ENCODE peak calls at places on chromosomes 13 and 19, in five cellular contexts. Q, S, R, J and G are unnamed samples.

GRCh38 chr13:99123101-99124045 is 77.3 kb upstream of the UBAC2 start:
- DNase-seq in S (no peak), Q (no peak), J (no peak), R (no peak), G (no peak)

GRCh38 chr13:106349080-106349841 is 186.2 kb downstream of the EFNB2 start:
- DNase-seq in Q (no peak), R (no peak), S (peak; percentile 11), J (no peak), G (no peak)

GRCh38 chr13:77429320-77430142 is 102.6 kb upstream of the MYCBP2 start:
- DNase-seq in Q (no peak), S (no peak), R (no peak), J (no peak), G (peak; percentile 22)

GRCh38 chr19:10110076-10110971 is 1.2 kb upstream of the P2RY11 start:
- DNase-seq in S (no peak), R (no peak), Q (no peak), J (no peak), G (no peak)

GRCh38 chr13:46383383-46383782 is 3.7 kb downstream of the RUBCNL start:
- DNase-seq in S (no peak), R (no peak), J (no peak), Q (no peak), G (no peak)

GRCh38 chr19:7533925-7534480 is 1.5 kb upstream of the PNPLA6 start:
- DNase-seq in Q (peak; percentile 90), S (peak; percentile 91), J (peak; percentile 93), R (peak; percentile 85), G (peak; percentile 72)

GRCh38 chr19:4388171-4389063 is 11.9 kb downstream of the SH3GL1 start:
- DNase-seq in J (peak; percentile 65), R (no peak), Q (no peak), S (no peak), G (no peak)

GRCh38 chr13:90594694-90595093 is 752.8 kb upstream of the MIR17HG start:
- DNase-seq in Q (no peak), R (no peak), J (no peak), S (no peak), G (no peak)

GRCh38 chr19:35156673-35157014 is 2.1 kb downstream of the FXYD5 start:
- DNase-seq in J (no peak), Q (no peak), S (no peak), R (no peak), G (no peak)

GRCh38 chr19:33804021-33804799 is 7.5 kb downstream of the KCTD15 start:
- DNase-seq in R (no peak), S (peak; percentile 77), J (peak; percentile 73), Q (peak; percentile 94), G (no peak)

GRCh38 chr19:632228-633067 is 889 bp downstream of the POLRMT start:
- DNase-seq in Q (no peak), J (no peak), S (no peak), R (peak; percentile 71), G (peak; percentile 50)

GRCh38 chr19:31261019-31261595 is 88.1 kb downstream of the TSHZ3 start:
- DNase-seq in Q (no peak), R (no peak), S (no peak), J (no peak), G (no peak)

GRCh38 chr19:795691-796581 is 1.3 kb upstream of the PTBP1 start:
- DNase-seq in S (no peak), R (no peak), Q (no peak), J (peak; percentile 44), G (no peak)

GRCh38 chr13:41284512-41285288 is 21.3 kb upstream of the MTRF1 start:
- DNase-seq in S (no peak), Q (no peak), J (no peak), R (no peak), G (no peak)

GRCh38 chr19:5679289-5680082 is 830 bp downstream of the MICOS13 start:
- DNase-seq in S (no peak), R (no peak), Q (no peak), J (no peak), G (no peak)

GRCh38 chr13:101757446-101758039 is 305.1 kb downstream of the ITGBL1 start:
- DNase-seq in Q (no peak), J (no peak), R (no peak), S (no peak), G (no peak)

GRCh38 chr13:108615241-108615640 is 14.2 kb upstream of the MYO16 start:
- DNase-seq in Q (no peak), R (no peak), J (no peak), S (no peak), G (no peak)

GRCh38 chr19:29872224-29872731 is 60.5 kb downstream of the CCNE1 start:
- DNase-seq in R (peak; percentile 41), J (no peak), Q (no peak), S (no peak), G (no peak)
- TF ChIP-seq CTCF in R (no peak), J (peak; percentile 34), Q (no peak), S (peak; percentile 7), G (no peak)

GRCh38 chr19:24029941-24030636 is 56.9 kb upstream of the ZNF254 start:
- DNase-seq in R (no peak), J (no peak), S (no peak), Q (no peak), G (no peak)

GRCh38 chr19:24032651-24033050 is 54.3 kb upstream of the ZNF254 start:
- DNase-seq in R (no peak), S (no peak), J (no peak), Q (no peak), G (no peak)

GRCh38 chr19:24033308-24033961 is 53.6 kb upstream of the ZNF254 start:
- DNase-seq in R (peak; percentile 91), S (peak; percentile 90), J (peak; percentile 94), Q (peak; percentile 85), G (peak; percentile 63)

DNA sequence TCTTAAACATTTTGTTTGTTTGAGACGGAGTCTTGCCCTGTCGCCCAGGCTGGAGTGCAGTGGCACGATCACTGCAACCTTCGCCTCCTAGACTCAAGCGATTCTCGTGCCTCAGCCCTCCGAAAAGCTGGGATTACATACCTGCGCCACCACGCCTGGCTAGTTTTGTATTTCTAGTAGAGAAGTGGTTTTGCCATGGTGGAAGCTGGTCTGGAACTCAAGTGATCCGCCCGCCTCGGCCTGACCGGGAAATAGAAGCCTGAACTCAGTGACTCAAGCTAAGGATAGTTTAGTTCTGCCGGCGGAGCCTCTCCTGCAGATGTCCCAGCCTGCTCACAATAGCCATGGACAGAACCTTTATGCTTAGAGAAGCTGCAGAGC is 53.0 kb upstream of the ZNF254 start:
- DNase-seq in Q (peak; percentile 52), R (peak; percentile 39), J (peak; percentile 60), S (peak; percentile 21), G (peak; percentile 23)
- TF ChIP-seq CTCF in Q (no peak), R (no peak), J (no peak), S (no peak), G (no peak)

GRCh38 chr19:45527731-45528130 is 20.5 kb downstream of the VASP start:
- DNase-seq in S (no peak), J (no peak), Q (no peak), R (no peak), G (no peak)
- TF ChIP-seq CTCF in S (no peak), J (no peak), Q (no peak), R (no peak), G (no peak)

GRCh38 chr13:60229708-60230272 is 66.1 kb upstream of the DIAPH3 start:
- DNase-seq in R (no peak), J (no peak), S (no peak), Q (no peak), G (no peak)

GRCh38 chr13:60221581-60221980 is 57.9 kb upstream of the DIAPH3 start:
- DNase-seq in J (no peak), Q (no peak), R (no peak), S (no peak), G (no peak)

GRCh38 chr13:60230593-60230992 is 66.9 kb upstream of the DIAPH3 start:
- DNase-seq in S (no peak), R (no peak), Q (no peak), J (no peak), G (no peak)

GRCh38 chr13:60227168-60227567 is 63.4 kb upstream of the DIAPH3 start:
- DNase-seq in J (no peak), S (no peak), Q (no peak), R (no peak), G (no peak)

GRCh38 chr13:60226507-60226906 is 62.8 kb upstream of the DIAPH3 start:
- DNase-seq in J (no peak), R (peak; percentile 40), S (no peak), Q (peak; percentile 26), G (no peak)
- TF ChIP-seq CTCF in J (peak; percentile 21), R (no peak), S (no peak), Q (peak; percentile 40), G (no peak)

DNA sequence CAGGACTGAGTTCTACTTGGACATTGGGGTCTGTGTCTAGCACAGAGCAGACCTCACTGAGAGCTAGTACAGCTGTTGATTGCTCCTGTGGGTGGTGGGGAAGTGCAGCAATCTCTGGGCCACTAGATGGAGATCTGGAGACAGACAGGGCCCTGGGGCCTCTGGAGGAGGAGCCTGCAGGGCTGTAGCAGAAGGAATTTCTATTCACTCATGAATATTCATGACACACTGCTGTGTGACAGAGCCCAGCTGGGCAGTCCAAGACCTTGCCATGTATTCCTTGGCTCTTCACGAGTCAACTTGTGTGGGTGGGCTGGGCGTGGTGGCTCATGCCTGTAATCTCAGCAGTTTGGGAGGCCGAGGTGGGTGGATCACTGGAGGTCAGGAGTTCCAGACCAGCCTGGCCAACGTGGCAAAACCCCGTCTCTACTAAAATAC is 37.5 kb downstream of the SUGP2 start:
- DNase-seq in R (peak; percentile 75), S (peak; percentile 28), J (peak; percentile 78), Q (peak; percentile 35), G (no peak)
- TF ChIP-seq CTCF in R (peak; percentile 40), S (no peak), J (peak; percentile 19), Q (peak; percentile 23), G (no peak)